ENCODE peak calls at places on chromosomes 2 and 18, in ten cellular contexts. V is H54, D is heart left ventricle, B is H1, O is A549, T is GM12891, G is stomach, P is spleen, W is gastrocnemius medialis, E is K562. Z is an unnamed sample.
A peak's percentile ranks its signal among the peaks of the same experiment; 100 is the strongest.

GRCh38 chr2:120791243-120791960 is 55.7 kb downstream of the GLI2 start:
- DNase-seq in V (no peak), D (no peak), B (no peak), O (no peak), T (no peak), G (no peak), P (no peak), W (no peak), E (no peak), Z (no peak)

GRCh38 chr18:57819671-57820460 is 16.8 kb upstream of the ATP8B1 start:
- DNase-seq in V (peak; percentile 32), D (peak; percentile 82), B (no peak), O (peak; percentile 68), T (no peak), G (peak; percentile 83), P (no peak), W (peak; percentile 29), E (peak; percentile 74), Z (no peak)

GRCh38 chr18:8496186-8496585 is 113.1 kb upstream of the RAB12 start:
- DNase-seq in V (no peak), D (no peak), B (no peak), O (no peak), T (no peak), G (no peak), P (no peak), W (no peak), E (no peak), Z (no peak)

GRCh38 chr2:163658556-163658955 is 77.3 kb downstream of the FIGN start:
- DNase-seq in V (no peak), D (no peak), B (no peak), O (no peak), T (no peak), G (no peak), P (no peak), W (no peak), E (no peak), Z (no peak)

GRCh38 chr2:238527565-238527964 is 100.8 kb downstream of the ASB1 start:
- DNase-seq in V (no peak), D (no peak), B (no peak), O (peak; percentile 64), T (no peak), G (no peak), P (no peak), W (no peak), E (no peak), Z (no peak)

GRCh38 chr18:52277785-52278184 is 62.2 kb upstream of the DCC start:
- DNase-seq in V (no peak), D (no peak), B (no peak), O (no peak), T (no peak), G (no peak), P (no peak), W (no peak), E (no peak), Z (no peak)

GRCh38 chr2:48912110-48912509 is 156.6 kb upstream of the LHCGR start:
- DNase-seq in V (no peak), D (no peak), B (no peak), O (peak; percentile 19), T (no peak), G (no peak), P (no peak), W (no peak), E (no peak), Z (no peak)

GRCh38 chr2:110903548-110903947 is 171.2 kb downstream of the ACOXL start:
- DNase-seq in V (no peak), D (no peak), B (no peak), O (no peak), T (no peak), G (no peak), P (no peak), W (no peak), E (no peak), Z (no peak)

GRCh38 chr2:184006998-184007397 is 591.3 kb upstream of the ZNF804A start:
- DNase-seq in V (no peak), D (no peak), B (no peak), O (no peak), T (no peak), G (no peak), P (no peak), W (no peak), E (no peak), Z (no peak)

GRCh38 chr2:7093376-7093775 is 176.2 kb downstream of the RNF144A start:
- DNase-seq in V (no peak), D (no peak), B (no peak), O (no peak), T (no peak), G (no peak), P (no peak), W (no peak), E (no peak), Z (no peak)

GRCh38 chr18:675307-675706 is 17.9 kb downstream of the TYMS start:
- DNase-seq in V (no peak), D (no peak), B (no peak), O (no peak), T (no peak), G (no peak), P (no peak), W (no peak), E (no peak), Z (no peak)
- TF ChIP-seq POLR2A in V (no peak), D (no peak), B (no peak), O (no peak), T (no peak), G (no peak), P (no peak), W (no peak), E (peak; percentile 15), Z (no peak)

GRCh38 chr2:31253344-31254155 is 19.6 kb downstream of the EHD3 start:
- DNase-seq in V (no peak), D (peak; percentile 19), B (no peak), O (no peak), T (no peak), G (no peak), P (no peak), W (no peak), E (peak; percentile 37), Z (no peak)

GRCh38 chr2:31254237-31255203 is 20.6 kb downstream of the EHD3 start:
- DNase-seq in V (no peak), D (peak; percentile 16), B (no peak), O (no peak), T (no peak), G (no peak), P (no peak), W (no peak), E (no peak), Z (no peak)

GRCh38 chr2:31249009-31249690 is 15.2 kb downstream of the EHD3 start:
- DNase-seq in V (no peak), D (peak; percentile 3), B (no peak), O (no peak), T (no peak), G (no peak), P (no peak), W (no peak), E (no peak), Z (no peak)

GRCh38 chr2:31251018-31251417 is 17.1 kb downstream of the EHD3 start:
- DNase-seq in V (no peak), D (peak; percentile 45), B (no peak), O (no peak), T (no peak), G (no peak), P (no peak), W (no peak), E (no peak), Z (no peak)

GRCh38 chr2:31251851-31252250 is 17.9 kb downstream of the EHD3 start:
- DNase-seq in V (no peak), D (peak; percentile 9), B (no peak), O (no peak), T (no peak), G (no peak), P (no peak), W (no peak), E (no peak), Z (no peak)
- TF ChIP-seq POLR2A in V (no peak), D (no peak), B (no peak), O (no peak), T (no peak), G (no peak), P (no peak), W (no peak), E (no peak), Z (no peak)

GRCh38 chr2:64228126-64228678 is 84.0 kb upstream of the PELI1 start:
- DNase-seq in V (peak; percentile 38), D (peak; percentile 87), B (peak; percentile 86), O (peak; percentile 55), T (peak; percentile 43), G (peak; percentile 75), P (peak; percentile 97), W (peak; percentile 50), E (peak; percentile 57), Z (no peak)
- TF ChIP-seq POLR2A in V (no peak), D (no peak), B (no peak), O (no peak), T (peak; percentile 45), G (no peak), P (no peak), W (peak; percentile 36), E (peak; percentile 62), Z (no peak)

GRCh38 chr2:218274586-218274985 is 4.3 kb downstream of the PNKD start:
- DNase-seq in V (no peak), D (no peak), B (no peak), O (no peak), T (no peak), G (no peak), P (no peak), W (no peak), E (no peak), Z (no peak)

GRCh38 chr2:218276986-218277755 is 6.9 kb downstream of the PNKD start:
- DNase-seq in V (no peak), D (no peak), B (no peak), O (no peak), T (no peak), G (no peak), P (peak; percentile 49), W (no peak), E (no peak), Z (no peak)

GRCh38 chr2:218277921-218278320 is 7.6 kb downstream of the PNKD start:
- DNase-seq in V (no peak), D (no peak), B (no peak), O (no peak), T (no peak), G (no peak), P (peak; percentile 46), W (no peak), E (no peak), Z (no peak)

GRCh38 chr2:218273908-218274249 is 3.6 kb downstream of the PNKD start:
- DNase-seq in V (no peak), D (no peak), B (no peak), O (no peak), T (no peak), G (no peak), P (no peak), W (no peak), E (no peak), Z (no peak)

DNA sequence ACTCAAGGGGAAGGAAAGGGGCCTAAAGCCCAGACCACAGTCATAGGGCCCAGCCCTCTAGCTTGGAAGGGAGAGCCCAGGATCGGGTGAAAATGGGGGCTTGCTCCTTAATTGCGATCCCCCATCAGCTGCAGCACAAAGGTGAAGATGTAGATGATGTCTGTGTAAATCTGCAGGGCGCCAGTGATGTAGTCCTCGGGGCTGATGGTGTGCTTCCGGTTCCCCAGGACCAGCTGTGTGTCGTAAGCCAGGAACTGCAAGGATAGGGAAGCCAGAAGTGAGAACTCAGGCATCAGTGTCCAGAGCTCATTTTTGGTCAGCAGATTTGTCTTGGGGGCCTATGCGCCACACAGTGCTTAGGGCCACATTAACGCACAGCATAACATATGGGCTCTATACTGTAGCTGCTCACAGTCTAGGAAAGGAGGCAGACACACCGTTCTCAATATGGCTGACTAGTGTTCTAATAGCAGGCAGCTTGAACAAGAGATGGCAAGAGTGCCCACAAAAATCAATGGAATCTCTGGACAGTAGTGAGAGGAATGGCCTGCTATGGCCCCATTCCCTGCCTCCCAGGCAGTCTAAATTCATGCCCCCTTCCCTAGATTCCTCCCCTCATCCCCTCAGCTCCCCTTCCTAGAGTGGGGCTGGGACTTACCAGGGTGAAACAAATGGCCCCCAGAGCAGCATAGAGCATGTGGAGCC is 5.2 kb downstream of the PNKD start:
- DNase-seq in V (no peak), D (no peak), B (no peak), O (no peak), T (no peak), G (no peak), P (no peak), W (no peak), E (no peak), Z (no peak)
- TF ChIP-seq POLR2A in V (no peak), D (no peak), B (no peak), O (no peak), T (no peak), G (no peak), P (no peak), W (no peak), E (no peak), Z (no peak)